ENCODE peak calls at places on chromosomes 6 and 20, in four cellular contexts. M is foreskin fibroblast; R is HT1080; L is stimulated activated CD8-positive, alpha-beta memory T cell treated with anti-CD3 and anti-CD28 coated beads, Interleukin-15, amount 100 ng/mL, for 24 hours. H is an unnamed sample.

GRCh38 chr6:27502508-27503435 is 29.9 kb upstream of the ZNF184 start:
- DNase-seq in M (peak; percentile 72), R (peak; percentile 91), L (peak; percentile 38), H (no peak)

GRCh38 chr20:59580208-59580980 is 23.9 kb upstream of the PHACTR3 start:
- DNase-seq in L (no peak), R (no peak), M (peak; percentile 16), H (no peak)

GRCh38 chr20:64078934-64079272 is 415 bp downstream of the RGS19 start:
- DNase-seq in L (no peak), R (no peak), M (no peak), H (no peak)

GRCh38 chr20:45905505-45906079 is 6.4 kb downstream of the PLTP start:
- DNase-seq in M (no peak), R (peak; percentile 79), L (no peak), H (no peak)

GRCh38 chr6:56772737-56773184 is 130.1 kb upstream of the DST start:
- DNase-seq in L (no peak), R (peak; percentile 89), M (peak; percentile 81), H (no peak)

GRCh38 chr6:98833101-98834059 is 994 bp upstream of the POU3F2 start:
- DNase-seq in L (no peak), R (peak; percentile 46), M (no peak), H (peak; percentile 47)

GRCh38 chr20:47660983-47661711 is 124.1 kb downstream of the SULF2 start:
- DNase-seq in R (no peak), L (no peak), M (no peak), H (no peak)

GRCh38 chr20:20763652-20764051 is 51.2 kb upstream of the RALGAPA2 start:
- DNase-seq in M (no peak), L (no peak), R (no peak), H (no peak)

GRCh38 chr6:129766959-129767728 is 57.2 kb upstream of the ARHGAP18 start:
- DNase-seq in L (peak; percentile 25), R (peak; percentile 76), M (peak; percentile 52), H (peak; percentile 42)

GRCh38 chr6:157724138-157724537 is 98.9 kb upstream of the SNX9 start:
- DNase-seq in M (no peak), R (no peak), L (no peak), H (no peak)

GRCh38 chr6:140494321-140495085 is 1120.1 kb upstream of the CITED2 start:
- DNase-seq in R (no peak), M (no peak), L (no peak), H (no peak)

GRCh38 chr6:751765-752164 is 58.8 kb upstream of the EXOC2 start:
- DNase-seq in R (no peak), L (no peak), M (no peak), H (no peak)

H was measured in NCI-H1092.